ENCODE peak calls at places on chromosome 6, in four cellular contexts. B is stimulated activated CD4-positive, alpha-beta T cell treated with anti-CD3 and anti-CD28 coated beads, Interleukin-2, amount 100 ng/mL, for 24 hours; K is cerebellum; L is A172. F is an unnamed sample.
A peak's percentile ranks its signal among the peaks of the same experiment; 100 is the strongest.

GRCh38 chr6:167733740-167734661 is 92.7 kb upstream of the AFDN start:
- DNase-seq in L (no peak), K (no peak), B (no peak), F (no peak)

GRCh38 chr6:144134737-144135136 is 15.6 kb upstream of the STX11 start:
- DNase-seq in L (no peak), B (no peak), K (no peak), F (no peak)

GRCh38 chr6:10567256-10568041 is 46.3 kb downstream of the GCNT2 start:
- DNase-seq in B (no peak), L (peak; percentile 25), K (no peak), F (no peak)

GRCh38 chr6:105499928-105500327 is 97.0 kb upstream of the PREP start:
- DNase-seq in B (no peak), K (no peak), L (no peak), F (no peak)

GRCh38 chr6:143592335-143592734 is 80.8 kb upstream of the FUCA2 start:
- DNase-seq in L (no peak), K (no peak), B (no peak), F (no peak)

GRCh38 chr6:79042088-79042798 is 35.8 kb downstream of the PHIP start:
- DNase-seq in K (no peak), B (no peak), L (no peak), F (peak; percentile 17)

GRCh38 chr6:124989136-124989983 is 27.1 kb downstream of the RNF217 start:
- DNase-seq in K (no peak), L (no peak), B (no peak), F (no peak)

GRCh38 chr6:145736854-145737181 is 1.5 kb upstream of the EPM2A start:
- DNase-seq in K (no peak), B (no peak), L (peak; percentile 41), F (no peak)

GRCh38 chr6:87180105-87180504 is 24.7 kb downstream of the ZNF292 start:
- DNase-seq in L (no peak), K (no peak), B (no peak), F (no peak)

GRCh38 chr6:44090465-44090864 is 36.8 kb downstream of the MRPL14 start:
- DNase-seq in B (no peak), L (no peak), K (no peak), F (no peak)

GRCh38 chr6:136127856-136128255 is 122.3 kb downstream of the MTFR2 start:
- DNase-seq in L (no peak), K (no peak), B (no peak), F (no peak)

GRCh38 chr6:152783217-152783878 is 32.8 kb downstream of the VIP start:
- DNase-seq in K (no peak), B (no peak), L (no peak), F (no peak)

GRCh38 chr6:81834141-81834621 is 81.7 kb upstream of the TENT5A start:
- DNase-seq in L (peak; percentile 74), B (no peak), K (no peak), F (no peak)

GRCh38 chr6:103983860-103984259 is 875.9 kb downstream of the HACE1 start:
- DNase-seq in B (no peak), K (no peak), L (peak; percentile 35), F (no peak)

F was measured in CD4-positive, alpha-beta memory T cell.